ENCODE peak calls at places on chromosomes 2 and 18, in four cellular contexts. M is K562, B is HepG2, I is GM12878. P is an unnamed sample.

GRCh38 chr2:31335921-31336570 is 78.5 kb downstream of the XDH start:
- DNase-seq in B (no peak), I (no peak), M (no peak), P (no peak)

GRCh38 chr2:173590278-173590811 is 235.7 kb downstream of the CDCA7 start:
- DNase-seq in I (no peak), B (peak), M (no peak), P (no peak)

GRCh38 chr2:33146112-33146511 is 199.4 kb downstream of the LTBP1 start:
- DNase-seq in I (no peak), B (no peak), M (no peak), P (no peak)

GRCh38 chr2:174797792-174798276 is 33.6 kb upstream of the CHRNA1 start:
- DNase-seq in I (no peak), B (no peak), M (no peak), P (no peak)

GRCh38 chr2:54239427-54239826 is 16.6 kb downstream of the TSPYL6 start:
- DNase-seq in M (no peak), I (no peak), B (no peak), P (no peak)

GRCh38 chr2:25378731-25379490 is 37.2 kb upstream of the DNMT3A start:
- DNase-seq in M (no peak), I (no peak), B (no peak), P (no peak)

GRCh38 chr2:23492337-23492675 is 107.3 kb downstream of the KLHL29 start:
- DNase-seq in M (no peak), I (no peak), B (no peak), P (no peak)

GRCh38 chr2:195648780-195649179 is 8.2 kb upstream of the SLC39A10 start:
- DNase-seq in B (no peak), I (no peak), M (no peak), P (no peak)

GRCh38 chr2:171244970-171245782 is 84.5 kb upstream of the TLK1 start:
- DNase-seq in M (no peak), B (no peak), I (no peak), P (no peak)

GRCh38 chr2:191166111-191166755 is 15.4 kb upstream of the STAT4 start:
- DNase-seq in I (no peak), B (peak), M (no peak), P (peak)

GRCh38 chr2:41705634-41706033 is 342.2 kb upstream of the PKDCC start:
- DNase-seq in I (no peak), M (no peak), B (no peak), P (no peak)

GRCh38 chr2:23418056-23418455 is 33.1 kb downstream of the KLHL29 start:
- DNase-seq in I (no peak), B (no peak), M (no peak), P (no peak)

GRCh38 chr18:42187611-42188378 is 232.8 kb downstream of the PIK3C3 start:
- DNase-seq in M (no peak), I (peak), B (no peak), P (no peak)

GRCh38 chr2:26001743-26002341 is 19.5 kb upstream of the KIF3C start:
- DNase-seq in B (no peak), M (no peak), I (no peak), P (no peak)

GRCh38 chr2:72915907-72916742 is 1.2 kb upstream of the EMX1 start:
- DNase-seq in B (peak), I (no peak), M (peak), P (peak)
- TF ChIP-seq BHLHE40 in B (no peak), I (peak), M (no peak), P (no peak)

GRCh38 chr18:28149810-28150420 is 27.0 kb downstream of the CDH2 start:
- DNase-seq in I (no peak), M (no peak), B (no peak), P (no peak)
- TF ChIP-seq FOXK2 in I (no peak), M (no peak), B (no peak), P (no peak)

GRCh38 chr2:188765522-188765921 is 208.7 kb upstream of the COL3A1 start:
- DNase-seq in B (peak), M (peak), I (no peak), P (peak)
- TF ChIP-seq BHLHE40 in B (no peak), M (no peak), I (no peak), P (no peak)

DNA sequence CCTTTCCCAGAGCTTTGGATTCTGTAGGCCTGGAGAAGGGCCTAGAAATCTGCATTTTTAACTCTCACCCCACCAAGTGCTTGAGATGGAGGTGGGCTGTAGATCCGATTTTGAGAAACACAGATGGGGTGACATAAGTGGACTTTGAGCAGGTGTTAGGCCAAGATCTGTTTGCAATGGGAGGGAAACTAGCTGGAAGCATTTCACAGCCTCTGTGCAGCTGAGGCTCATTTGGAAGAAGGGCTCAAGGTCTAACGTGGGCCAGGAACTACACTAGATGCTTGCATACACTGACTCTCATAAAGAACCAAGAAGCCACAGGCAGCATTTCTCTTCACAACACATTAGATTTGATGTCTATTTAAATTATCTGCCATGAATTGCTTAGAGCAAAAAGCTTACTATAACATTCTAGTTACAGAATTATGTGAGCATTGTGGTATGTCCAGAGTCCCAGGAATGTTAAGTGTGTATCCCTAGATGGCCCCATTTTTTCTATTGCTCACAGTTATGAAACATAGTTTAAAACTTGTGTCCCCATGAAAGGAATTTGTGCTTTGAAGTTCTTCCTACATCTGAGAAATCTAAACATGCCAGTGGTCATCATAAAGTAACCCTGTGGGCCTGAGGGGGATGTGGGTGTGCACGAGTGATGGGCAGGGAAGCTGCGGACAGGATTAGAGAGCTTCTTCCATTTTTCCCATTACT is 77.2 kb downstream of the CD28 start:
- DNase-seq in M (no peak), B (peak), I (no peak), P (no peak)
- TF ChIP-seq FOXK2 in M (no peak), B (no peak), I (no peak), P (no peak)

DNA sequence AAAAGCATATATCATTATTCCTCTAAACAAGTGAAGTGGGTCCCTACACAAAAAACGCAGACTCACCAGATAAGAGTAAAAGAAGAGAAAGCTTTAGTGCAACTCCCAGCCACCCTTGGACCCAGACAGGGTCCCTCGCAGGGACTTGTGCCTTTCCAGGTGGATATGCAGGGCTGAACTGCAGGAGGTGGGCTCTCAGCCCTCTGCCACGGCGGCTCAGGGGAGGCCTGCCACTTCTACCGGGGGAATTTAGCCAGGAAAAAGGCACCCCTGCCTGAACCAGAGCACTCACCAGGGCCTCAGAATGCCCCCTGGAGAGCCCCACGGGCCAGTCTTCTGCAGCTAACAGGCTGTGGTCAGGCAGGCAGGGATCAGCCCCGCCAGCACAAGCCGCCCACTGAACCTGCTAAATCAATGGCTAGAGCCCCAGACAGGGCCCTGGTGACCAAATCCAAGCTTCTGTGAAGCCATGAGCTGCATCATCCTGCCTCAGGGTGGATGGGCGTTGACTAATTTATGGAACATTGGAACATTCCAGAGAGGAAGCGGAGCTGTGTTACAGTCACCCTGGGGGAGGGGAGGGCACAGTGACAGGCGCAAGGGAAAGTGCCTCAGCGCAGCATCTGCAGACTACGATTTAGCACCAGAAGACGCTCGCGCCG is 209.3 kb downstream of the EIPR1 start:
- DNase-seq in M (no peak), I (no peak), B (no peak), P (no peak)
- TF ChIP-seq BHLHE40 in M (no peak), I (no peak), B (no peak), P (no peak)

GRCh38 chr18:23634692-23635091 is 28.0 kb downstream of the ANKRD29 start:
- DNase-seq in M (no peak), I (no peak), B (no peak), P (no peak)
- TF ChIP-seq FOXK2 in M (no peak), I (no peak), B (no peak), P (no peak)

GRCh38 chr2:6642011-6642410 is 223.7 kb downstream of the CMPK2 start:
- DNase-seq in I (no peak), M (no peak), B (no peak), P (no peak)

GRCh38 chr2:6645004-6645403 is 220.7 kb downstream of the CMPK2 start:
- DNase-seq in M (no peak), I (no peak), B (no peak), P (no peak)

GRCh38 chr2:6645672-6646071 is 220.0 kb downstream of the CMPK2 start:
- DNase-seq in M (no peak), I (no peak), B (no peak), P (no peak)

GRCh38 chr2:6647028-6647427 is 218.7 kb downstream of the CMPK2 start:
- DNase-seq in M (no peak), I (no peak), B (no peak), P (no peak)

GRCh38 chr2:6644261-6644660 is 221.4 kb downstream of the CMPK2 start:
- DNase-seq in M (no peak), B (no peak), I (no peak), P (no peak)
- TF ChIP-seq BHLHE40 in M (no peak), B (no peak), I (no peak), P (no peak)

GRCh38 chr2:97355887-97356286 is 233.8 kb downstream of the ANKRD36B start:
- DNase-seq in I (no peak), M (no peak), B (no peak), P (no peak)
- TF ChIP-seq FOXK2 in I (no peak), M (no peak), B (no peak), P (no peak)

P was measured in HEK293T.